ENCODE peak calls at places on chromosomes 2 and 18, in eight cellular contexts. One of them, this sample, is unnamed.

GRCh38 chr2:234996467-234997270 is 44.9 kb downstream of the SH3BP4 start:
- DNase-seq in RCC 7860: peak
- DNase-seq in mesothelial cell of epicardium: no peak
- DNase-seq in activated T-helper 9 cell treated with anti-CD3 and anti-CD28 coated beads, Interleukin-2, amount 50 U/mL, for 16 hours: no peak
- DNase-seq in ELF-1: peak
- DNase-seq in activated naive CD4-positive, alpha-beta T cell: no peak
- DNase-seq in RWPE1: no peak
- DNase-seq in neural crest cell: no peak
- DNase-seq in this sample: peak

GRCh38 chr2:222756951-222757645 is 85.6 kb downstream of the MOGAT1 start:
- DNase-seq in RCC 7860: peak
- DNase-seq in mesothelial cell of epicardium: no peak
- DNase-seq in activated T-helper 9 cell treated with anti-CD3 and anti-CD28 coated beads, Interleukin-2, amount 50 U/mL, for 16 hours: no peak
- DNase-seq in ELF-1: no peak
- DNase-seq in activated naive CD4-positive, alpha-beta T cell: no peak
- DNase-seq in RWPE1: peak
- DNase-seq in neural crest cell: no peak
- DNase-seq in this sample: peak

GRCh38 chr18:42053188-42053781 is 98.3 kb downstream of the PIK3C3 start:
- DNase-seq in RCC 7860: peak
- DNase-seq in mesothelial cell of epicardium: peak
- DNase-seq in activated T-helper 9 cell treated with anti-CD3 and anti-CD28 coated beads, Interleukin-2, amount 50 U/mL, for 16 hours: peak
- DNase-seq in ELF-1: no peak
- DNase-seq in activated naive CD4-positive, alpha-beta T cell: peak
- DNase-seq in RWPE1: peak
- DNase-seq in neural crest cell: peak
- DNase-seq in this sample: peak

GRCh38 chr2:150325656-150326055 is 161.8 kb downstream of the RND3 start:
- DNase-seq in RCC 7860: no peak
- DNase-seq in mesothelial cell of epicardium: no peak
- DNase-seq in activated T-helper 9 cell treated with anti-CD3 and anti-CD28 coated beads, Interleukin-2, amount 50 U/mL, for 16 hours: no peak
- DNase-seq in ELF-1: no peak
- DNase-seq in activated naive CD4-positive, alpha-beta T cell: no peak
- DNase-seq in RWPE1: no peak
- DNase-seq in neural crest cell: no peak
- DNase-seq in this sample: no peak

GRCh38 chr18:23247896-23248295 is 112.6 kb downstream of the CABLES1 start:
- DNase-seq in RCC 7860: no peak
- DNase-seq in mesothelial cell of epicardium: no peak
- DNase-seq in activated T-helper 9 cell treated with anti-CD3 and anti-CD28 coated beads, Interleukin-2, amount 50 U/mL, for 16 hours: no peak
- DNase-seq in ELF-1: no peak
- DNase-seq in activated naive CD4-positive, alpha-beta T cell: no peak
- DNase-seq in RWPE1: no peak
- DNase-seq in neural crest cell: no peak
- DNase-seq in this sample: no peak

GRCh38 chr2:238524584-238524983 is 97.9 kb downstream of the ASB1 start:
- DNase-seq in RCC 7860: no peak
- DNase-seq in mesothelial cell of epicardium: no peak
- DNase-seq in activated T-helper 9 cell treated with anti-CD3 and anti-CD28 coated beads, Interleukin-2, amount 50 U/mL, for 16 hours: no peak
- DNase-seq in ELF-1: no peak
- DNase-seq in activated naive CD4-positive, alpha-beta T cell: no peak
- DNase-seq in RWPE1: no peak
- DNase-seq in neural crest cell: no peak
- DNase-seq in this sample: no peak

GRCh38 chr2:159450180-159450579 is 163.7 kb upstream of the WDSUB1 start:
- DNase-seq in RCC 7860: no peak
- DNase-seq in mesothelial cell of epicardium: no peak
- DNase-seq in activated T-helper 9 cell treated with anti-CD3 and anti-CD28 coated beads, Interleukin-2, amount 50 U/mL, for 16 hours: no peak
- DNase-seq in ELF-1: peak
- DNase-seq in activated naive CD4-positive, alpha-beta T cell: no peak
- DNase-seq in RWPE1: no peak
- DNase-seq in neural crest cell: no peak
- DNase-seq in this sample: no peak

GRCh38 chr18:59846814-59847490 is 52.8 kb upstream of the PMAIP1 start:
- DNase-seq in RCC 7860: peak
- DNase-seq in mesothelial cell of epicardium: no peak
- DNase-seq in activated T-helper 9 cell treated with anti-CD3 and anti-CD28 coated beads, Interleukin-2, amount 50 U/mL, for 16 hours: peak
- DNase-seq in ELF-1: peak
- DNase-seq in activated naive CD4-positive, alpha-beta T cell: no peak
- DNase-seq in RWPE1: no peak
- DNase-seq in neural crest cell: no peak
- DNase-seq in this sample: no peak

GRCh38 chr2:26555246-26556133 is 77.6 kb upstream of the OTOF start:
- DNase-seq in RCC 7860: no peak
- DNase-seq in mesothelial cell of epicardium: no peak
- DNase-seq in activated T-helper 9 cell treated with anti-CD3 and anti-CD28 coated beads, Interleukin-2, amount 50 U/mL, for 16 hours: no peak
- DNase-seq in ELF-1: peak
- DNase-seq in activated naive CD4-positive, alpha-beta T cell: no peak
- DNase-seq in RWPE1: no peak
- DNase-seq in neural crest cell: no peak
- DNase-seq in this sample: peak

GRCh38 chr2:99183025-99183424 is 2.0 kb downstream of the MRPL30 start:
- DNase-seq in RCC 7860: no peak
- DNase-seq in mesothelial cell of epicardium: no peak
- DNase-seq in activated T-helper 9 cell treated with anti-CD3 and anti-CD28 coated beads, Interleukin-2, amount 50 U/mL, for 16 hours: no peak
- DNase-seq in ELF-1: peak
- DNase-seq in activated naive CD4-positive, alpha-beta T cell: no peak
- DNase-seq in RWPE1: no peak
- DNase-seq in neural crest cell: no peak
- DNase-seq in this sample: no peak

GRCh38 chr2:179751184-179751809 is 110.1 kb downstream of the ZNF385B start:
- DNase-seq in RCC 7860: peak
- DNase-seq in mesothelial cell of epicardium: no peak
- DNase-seq in activated T-helper 9 cell treated with anti-CD3 and anti-CD28 coated beads, Interleukin-2, amount 50 U/mL, for 16 hours: no peak
- DNase-seq in ELF-1: no peak
- DNase-seq in activated naive CD4-positive, alpha-beta T cell: no peak
- DNase-seq in RWPE1: peak
- DNase-seq in neural crest cell: no peak
- DNase-seq in this sample: peak

GRCh38 chr18:78239090-78239457 is 740.5 kb upstream of the SALL3 start:
- DNase-seq in RCC 7860: no peak
- DNase-seq in mesothelial cell of epicardium: no peak
- DNase-seq in activated T-helper 9 cell treated with anti-CD3 and anti-CD28 coated beads, Interleukin-2, amount 50 U/mL, for 16 hours: no peak
- DNase-seq in ELF-1: no peak
- DNase-seq in activated naive CD4-positive, alpha-beta T cell: no peak
- DNase-seq in RWPE1: no peak
- DNase-seq in neural crest cell: no peak
- DNase-seq in this sample: no peak

This sample was measured in ACHN.